ENCODE peak calls at places on chromosomes 4 and X, in seven cellular contexts. P is stimulated activated CD8-positive, alpha-beta memory T cell treated with anti-CD3 and anti-CD28 coated beads, Interleukin-15, amount 100 ng/mL, for 48 hours; R is psoas muscle; F is stimulated activated naive CD4-positive, alpha-beta T cell; K is nephron progenitor cell; C is pulmonary artery endothelial cell; G is lung microvascular endothelial cell. N is an unnamed sample.

GRCh38 chr4:2789801-2790582 is 2.9 kb upstream of the SH3BP2 start:
- DNase-seq in G (peak; percentile 0), R (peak; percentile 53), P (no peak), F (no peak), K (no peak), C (no peak), N (no peak)

GRCh38 chr4:176277162-176277904 is 8.3 kb upstream of the ASB5 start:
- DNase-seq in F (no peak), C (no peak), R (peak; percentile 78), P (peak; percentile 7), K (peak; percentile 51), G (peak; percentile 76), N (peak; percentile 74)

GRCh38 chr4:185276036-185276435 is 66.6 kb downstream of the SNX25 start:
- DNase-seq in G (no peak), K (no peak), P (no peak), C (no peak), F (no peak), R (no peak), N (no peak)

GRCh38 chr4:173489514-173489913 is 40.5 kb downstream of the HAND2 start:
- DNase-seq in F (no peak), C (no peak), G (no peak), R (no peak), K (no peak), P (no peak), N (no peak)

GRCh38 chrX:16785247-16786138 is 773 bp upstream of the TXLNG start:
- DNase-seq in K (peak; percentile 16), P (no peak), C (no peak), G (peak; percentile 28), F (no peak), R (peak; percentile 56), N (peak; percentile 49)

GRCh38 chr4:184664445-184665210 is 15.1 kb downstream of the PRIMPOL start:
- DNase-seq in R (no peak), C (no peak), K (no peak), G (no peak), F (no peak), P (no peak), N (peak; percentile 52)

GRCh38 chr4:13525606-13526281 is 18.6 kb downstream of the NKX3-2 start:
- DNase-seq in G (no peak), C (no peak), P (no peak), K (no peak), R (no peak), F (no peak), N (no peak)

GRCh38 chrX:153806999-153807575 is 12.6 kb downstream of the SSR4 start:
- DNase-seq in R (no peak), P (no peak), G (peak; percentile 64), C (no peak), K (no peak), F (no peak), N (no peak)

GRCh38 chr4:11428701-11429571 is at the start of gene HS3ST1:
- DNase-seq in P (peak; percentile 30), K (peak; percentile 81), C (peak; percentile 36), G (peak; percentile 90), F (no peak), R (peak; percentile 85), N (peak; percentile 84)

GRCh38 chrX:2262679-2263055 is 238.1 kb downstream of the DHRSX start:
- DNase-seq in C (no peak), P (no peak), K (no peak), F (no peak), G (no peak), R (no peak), N (peak; percentile 9)

GRCh38 chrX:27186671-27187070 is 276.5 kb downstream of the PPP4R3C start:
- DNase-seq in K (peak; percentile 18), G (peak; percentile 69), F (no peak), R (no peak), C (peak; percentile 4), P (no peak), N (peak; percentile 28)

GRCh38 chr4:73780834-73781233 is 40.5 kb downstream of the CXCL8 start:
- DNase-seq in R (no peak), K (no peak), P (no peak), G (no peak), F (no peak), C (no peak), N (no peak)

GRCh38 chr4:137627938-137628460 is 95.7 kb upstream of the PCDH18 start:
- DNase-seq in F (no peak), G (no peak), K (no peak), R (no peak), C (no peak), P (no peak), N (no peak)

GRCh38 chrX:120334137-120334536 is 22.9 kb upstream of the TMEM255A start:
- DNase-seq in C (no peak), G (no peak), R (no peak), K (no peak), P (no peak), F (no peak), N (no peak)

GRCh38 chr4:77158487-77158861 is 1.5 kb downstream of the CCNG2 start:
- DNase-seq in G (no peak), C (no peak), K (no peak), P (no peak), F (no peak), R (no peak), N (no peak)

GRCh38 chrX:140091276-140091886 is 126.1 kb upstream of the CXorf66 start:
- DNase-seq in K (peak; percentile 71), P (no peak), F (no peak), R (peak; percentile 51), G (no peak), C (no peak), N (peak; percentile 48)

GRCh38 chr4:4386296-4386735 is 586 bp upstream of the NSG1 start:
- DNase-seq in G (no peak), R (peak; percentile 29), F (no peak), C (no peak), P (no peak), K (peak; percentile 46), N (peak; percentile 37)

GRCh38 chr4:138788857-138789256 is 226.7 kb upstream of the NOCT start:
- DNase-seq in G (no peak), K (no peak), F (no peak), R (no peak), C (no peak), P (no peak), N (no peak)

GRCh38 chr4:23956601-23957364 is 66.9 kb upstream of the PPARGC1A start:
- DNase-seq in R (no peak), F (no peak), K (no peak), G (no peak), P (no peak), C (no peak), N (no peak)

GRCh38 chr4:31442236-31442635 is 722.1 kb downstream of the PCDH7 start:
- DNase-seq in C (no peak), F (no peak), K (no peak), G (no peak), R (no peak), P (no peak), N (no peak)

GRCh38 chr4:39043058-39043696 is 11.0 kb upstream of the TMEM156 start:
- DNase-seq in G (no peak), P (no peak), K (no peak), F (no peak), C (no peak), R (no peak), N (no peak)

N was measured in cardiac muscle cell.